ENCODE peak calls at places on chromosomes 11 and 22, in nine cellular contexts. S is cardiac fibroblast; V is occipital lobe; M is stimulated activated CD4-positive, alpha-beta T cell treated with anti-CD3 and anti-CD28 coated beads, Interleukin-1b, Interleukin-23, amount 100 ng/mL, for 24 hours; Y is BJ; K is A549; I is fibroblast of pulmonary artery; P is astrocyte of the cerebellum; R is spleen. N is an unnamed sample.

GRCh38 chr22:49177666-49178065 is 650.0 kb downstream of the BRD1 start:
- DNase-seq in S (no peak), V (no peak), M (no peak), Y (no peak), K (no peak), I (no peak), P (no peak), R (no peak), N (no peak)

GRCh38 chr11:19987243-19987870 is 172.9 kb downstream of the DBX1 start:
- DNase-seq in S (peak; percentile 36), V (no peak), M (no peak), Y (no peak), K (no peak), I (no peak), P (no peak), R (no peak), N (no peak)

GRCh38 chr22:35930933-35931332 is 97.7 kb downstream of the RBFOX2 start:
- DNase-seq in S (peak; percentile 90), V (no peak), M (no peak), Y (no peak), K (peak; percentile 29), I (peak; percentile 88), P (peak; percentile 70), R (no peak), N (no peak)

GRCh38 chr11:69058501-69059270 is 10.0 kb downstream of the TPCN2 start:
- DNase-seq in S (no peak), V (no peak), M (no peak), Y (no peak), K (no peak), I (no peak), P (no peak), R (no peak), N (no peak)

GRCh38 chr11:7307836-7308235 is 56.1 kb downstream of the SYT9 start:
- DNase-seq in S (no peak), V (no peak), M (no peak), Y (no peak), K (no peak), I (no peak), P (no peak), R (no peak), N (no peak)

GRCh38 chr22:35337932-35338331 is 38.2 kb downstream of the TOM1 start:
- DNase-seq in S (no peak), V (no peak), M (no peak), Y (no peak), K (no peak), I (no peak), P (no peak), R (no peak), N (no peak)

GRCh38 chr11:60840711-60841430 is 1.0 kb upstream of the CCDC86 start:
- DNase-seq in S (peak; percentile 94), V (no peak), M (no peak), Y (peak; percentile 72), K (no peak), I (peak; percentile 94), P (peak; percentile 99), R (no peak), N (no peak)

GRCh38 chr11:9219572-9219971 is 45.6 kb downstream of the DENND5A start:
- DNase-seq in S (peak; percentile 93), V (no peak), M (no peak), Y (peak; percentile 37), K (no peak), I (peak; percentile 96), P (peak; percentile 79), R (no peak), N (no peak)

GRCh38 chr11:66858186-66858938 is 1.5 kb downstream of the LRFN4 start:
- DNase-seq in S (no peak), V (no peak), M (no peak), Y (no peak), K (no peak), I (no peak), P (no peak), R (peak; percentile 77), N (no peak)

GRCh38 chr11:8261921-8262551 is 1.6 kb downstream of the LMO1 start:
- DNase-seq in S (no peak), V (no peak), M (no peak), Y (no peak), K (no peak), I (no peak), P (no peak), R (peak; percentile 58), N (no peak)

GRCh38 chr22:50687829-50688228 is 15.2 kb downstream of the SHANK3 start:
- DNase-seq in S (no peak), V (no peak), M (no peak), Y (no peak), K (no peak), I (no peak), P (no peak), R (peak; percentile 47), N (no peak)

GRCh38 chr11:62108017-62108750 is 15.6 kb upstream of the INCENP start:
- DNase-seq in S (peak; percentile 84), V (no peak), M (no peak), Y (no peak), K (peak; percentile 49), I (peak; percentile 85), P (peak; percentile 51), R (no peak), N (no peak)

GRCh38 chr11:86954288-86955110 is 696 bp downstream of the FZD4 start:
- DNase-seq in S (no peak), V (no peak), M (no peak), Y (no peak), K (peak; percentile 33), I (no peak), P (no peak), R (no peak), N (peak; percentile 69)

GRCh38 chr11:62264004-62264403 is 6.0 kb upstream of the SCGB2A2 start:
- DNase-seq in S (no peak), V (no peak), M (no peak), Y (no peak), K (no peak), I (peak; percentile 39), P (no peak), R (no peak), N (no peak)

GRCh38 chr11:95119361-95120060 is 29.9 kb downstream of the ENDOD1 start:
- DNase-seq in S (no peak), V (no peak), M (no peak), Y (no peak), K (no peak), I (no peak), P (no peak), R (no peak), N (no peak)

GRCh38 chr22:49827853-49828598 is at the start of gene BRD1:
- DNase-seq in S (peak; percentile 73), V (peak; percentile 29), M (no peak), Y (no peak), K (no peak), I (peak; percentile 66), P (no peak), R (peak; percentile 94), N (no peak)

GRCh38 chr11:105389952-105390351 is 219.9 kb upstream of the GRIA4 start:
- DNase-seq in S (no peak), V (no peak), M (no peak), Y (no peak), K (no peak), I (no peak), P (no peak), R (no peak), N (no peak)

GRCh38 chr11:126627376-126627775 is 271.9 kb downstream of the ST3GAL4 start:
- DNase-seq in S (no peak), V (no peak), M (no peak), Y (no peak), K (no peak), I (no peak), P (no peak), R (no peak), N (no peak)

GRCh38 chr11:4680341-4680740 is 17.3 kb downstream of the OR51E2 start:
- DNase-seq in S (no peak), V (no peak), M (no peak), Y (no peak), K (no peak), I (no peak), P (no peak), R (no peak), N (no peak)

GRCh38 chr11:102560555-102561011 is 30.0 kb upstream of the MMP7 start:
- DNase-seq in S (peak; percentile 80), V (no peak), M (no peak), Y (peak; percentile 57), K (no peak), I (peak; percentile 57), P (peak; percentile 99), R (no peak), N (no peak)

GRCh38 chr11:31790649-31791048 is 20.5 kb downstream of the PAX6 start:
- DNase-seq in S (no peak), V (no peak), M (no peak), Y (no peak), K (no peak), I (no peak), P (no peak), R (no peak), N (no peak)

GRCh38 chr11:12678991-12679390 is 4.8 kb downstream of the TEAD1 start:
- DNase-seq in S (no peak), V (no peak), M (no peak), Y (no peak), K (no peak), I (no peak), P (no peak), R (no peak), N (no peak)

GRCh38 chr11:111309516-111309915 is 11.2 kb downstream of the POU2AF3 start:
- DNase-seq in S (no peak), V (no peak), M (no peak), Y (no peak), K (no peak), I (no peak), P (no peak), R (no peak), N (no peak)

GRCh38 chr22:44458044-44459020 is 39.7 kb downstream of the RTL6 start:
- DNase-seq in S (no peak), V (no peak), M (no peak), Y (no peak), K (no peak), I (no peak), P (no peak), R (peak; percentile 70), N (no peak)

GRCh38 chr11:115637842-115638241 is 133.6 kb upstream of the CADM1 start:
- DNase-seq in S (no peak), V (no peak), M (no peak), Y (no peak), K (no peak), I (no peak), P (no peak), R (no peak), N (no peak)

GRCh38 chr11:113977701-113978100 is 2.8 kb downstream of the HTR3A start:
- DNase-seq in S (no peak), V (no peak), M (no peak), Y (no peak), K (no peak), I (no peak), P (no peak), R (peak; percentile 82), N (no peak)

GRCh38 chr11:35907648-35908431 is 36.0 kb upstream of the LDLRAD3 start:
- DNase-seq in S (peak; percentile 88), V (no peak), M (no peak), Y (no peak), K (peak; percentile 27), I (peak; percentile 96), P (peak; percentile 68), R (no peak), N (peak; percentile 64)

GRCh38 chr22:46627806-46628482 is 7.8 kb downstream of the GRAMD4 start:
- DNase-seq in S (no peak), V (no peak), M (no peak), Y (no peak), K (no peak), I (no peak), P (no peak), R (no peak), N (no peak)

GRCh38 chr11:94183886-94184264 is 55.2 kb downstream of the PANX1 start:
- DNase-seq in S (peak; percentile 76), V (peak; percentile 8), M (no peak), Y (no peak), K (peak; percentile 30), I (peak; percentile 68), P (no peak), R (no peak), N (peak; percentile 72)

N was measured in ascending aorta.